ENCODE peak calls at places on chromosomes 12 and 14, in ten cellular contexts. V, S, N, D, M, Q, F, T, P and R are unnamed samples.
A peak's percentile ranks its signal among the peaks of the same experiment; 100 is the strongest.

GRCh38 chr12:4530982-4531586 is 7.6 kb upstream of the RAD51AP1 start:
- DNase-seq in V (no peak), S (no peak), N (no peak), D (no peak), M (no peak), Q (no peak), F (no peak), T (no peak), P (no peak), R (no peak)

GRCh38 chr12:124372831-124373230 is 77.9 kb downstream of the RFLNA start:
- DNase-seq in V (no peak), S (no peak), N (no peak), D (no peak), M (no peak), Q (no peak), F (no peak), T (no peak), P (no peak), R (no peak)

GRCh38 chr12:31783996-31784645 is 55.3 kb upstream of the AMN1 start:
- DNase-seq in V (no peak), S (no peak), N (no peak), D (no peak), M (no peak), Q (no peak), F (no peak), T (no peak), P (no peak), R (no peak)

GRCh38 chr12:130163461-130164215 is 1.4 kb downstream of the FZD10 start:
- DNase-seq in V (no peak), S (no peak), N (no peak), D (no peak), M (no peak), Q (no peak), F (no peak), T (no peak), P (no peak), R (peak; percentile 63)

GRCh38 chr14:68241862-68242490 is 422.4 kb downstream of the RAD51B start:
- DNase-seq in V (no peak), S (no peak), N (no peak), D (no peak), M (no peak), Q (no peak), F (no peak), T (no peak), P (no peak), R (no peak)

GRCh38 chr14:101444116-101444515 is 117.2 kb upstream of the DIO3 start:
- DNase-seq in V (no peak), S (no peak), N (no peak), D (peak; percentile 52), M (no peak), Q (no peak), F (no peak), T (no peak), P (no peak), R (no peak)

GRCh38 chr12:130357729-130358330 is 20.1 kb downstream of the PIWIL1 start:
- DNase-seq in V (no peak), S (no peak), N (no peak), D (no peak), M (no peak), Q (no peak), F (no peak), T (no peak), P (no peak), R (no peak)

GRCh38 chr14:55715889-55716288 is 135.9 kb downstream of the KTN1 start:
- DNase-seq in V (no peak), S (no peak), N (peak; percentile 80), D (peak; percentile 93), M (peak; percentile 31), Q (peak; percentile 69), F (peak; percentile 67), T (no peak), P (peak; percentile 86), R (no peak)

GRCh38 chr12:98439471-98440164 is 75.8 kb upstream of the TMPO start:
- DNase-seq in V (no peak), S (no peak), N (no peak), D (no peak), M (no peak), Q (peak; percentile 86), F (no peak), T (no peak), P (no peak), R (no peak)

GRCh38 chr12:97308576-97309198 is 153.9 kb upstream of the RMST start:
- DNase-seq in V (no peak), S (peak; percentile 43), N (no peak), D (peak; percentile 44), M (peak; percentile 50), Q (peak; percentile 78), F (peak; percentile 83), T (no peak), P (no peak), R (no peak)

GRCh38 chr14:69987416-69988144 is 108.4 kb downstream of the SMOC1 start:
- DNase-seq in V (no peak), S (no peak), N (no peak), D (no peak), M (no peak), Q (no peak), F (no peak), T (no peak), P (no peak), R (peak; percentile 57)

GRCh38 chr12:10113085-10113484 is 14.3 kb upstream of the CLEC1A start:
- DNase-seq in V (no peak), S (no peak), N (no peak), D (peak; percentile 31), M (no peak), Q (no peak), F (no peak), T (no peak), P (no peak), R (no peak)

GRCh38 chr14:94341654-94342333 is 18.7 kb upstream of the SERPINA6 start:
- DNase-seq in V (no peak), S (no peak), N (no peak), D (no peak), M (no peak), Q (no peak), F (no peak), T (no peak), P (no peak), R (no peak)

GRCh38 chr12:57771271-57771872 is 533 bp downstream of the METTL1 start:
- DNase-seq in V (peak; percentile 91), S (no peak), N (peak; percentile 91), D (peak; percentile 95), M (no peak), Q (peak; percentile 91), F (peak; percentile 98), T (peak; percentile 79), P (peak; percentile 91), R (peak; percentile 86)

GRCh38 chr12:117778656-117779055 is 190.1 kb downstream of the KSR2 start:
- DNase-seq in V (no peak), S (no peak), N (no peak), D (no peak), M (no peak), Q (no peak), F (no peak), T (no peak), P (no peak), R (no peak)

GRCh38 chr12:54337854-54338650 is 13.1 kb downstream of the COPZ1 start:
- DNase-seq in V (no peak), S (no peak), N (no peak), D (no peak), M (no peak), Q (no peak), F (no peak), T (no peak), P (no peak), R (no peak)

GRCh38 chr12:113359939-113360748 is 1.8 kb downstream of the PLBD2 start:
- DNase-seq in V (no peak), S (no peak), N (no peak), D (peak; percentile 25), M (no peak), Q (no peak), F (no peak), T (no peak), P (no peak), R (no peak)

GRCh38 chr12:88111074-88111652 is 30.7 kb downstream of the CEP290 start:
- DNase-seq in V (no peak), S (peak; percentile 26), N (no peak), D (peak; percentile 55), M (peak; percentile 2), Q (peak; percentile 74), F (peak; percentile 52), T (no peak), P (no peak), R (no peak)